ENCODE peak calls at places on chromosomes 11 and 22, in four cellular contexts. One of them, this sample, is unnamed.
A peak's percentile ranks its signal among the peaks of the same experiment; 100 is the strongest.

GRCh38 chr11:13294771-13295579 is 17.4 kb downstream of the BMAL1 start:
- DNase-seq in progenitor cell of endocrine pancreas: no peak
- DNase-seq in fibroblast of the aortic adventitia: no peak
- DNase-seq in Calu3: no peak
- DNase-seq in this sample: no peak

GRCh38 chr11:69978841-69979614 is 99.1 kb upstream of the ANO1 start:
- DNase-seq in progenitor cell of endocrine pancreas: no peak
- DNase-seq in fibroblast of the aortic adventitia: peak; percentile 23
- DNase-seq in Calu3: no peak
- DNase-seq in this sample: no peak

GRCh38 chr11:19842505-19842904 is 129.9 kb downstream of the NAV2 start:
- DNase-seq in progenitor cell of endocrine pancreas: no peak
- DNase-seq in fibroblast of the aortic adventitia: no peak
- DNase-seq in Calu3: no peak
- DNase-seq in this sample: no peak

GRCh38 chr11:111194789-111195188 is 50.7 kb upstream of the POU2AF2 start:
- DNase-seq in progenitor cell of endocrine pancreas: no peak
- DNase-seq in fibroblast of the aortic adventitia: no peak
- DNase-seq in Calu3: no peak
- DNase-seq in this sample: no peak

GRCh38 chr11:126109941-126110731 is 47.5 kb upstream of the CDON start:
- DNase-seq in progenitor cell of endocrine pancreas: no peak
- DNase-seq in fibroblast of the aortic adventitia: peak; percentile 40
- DNase-seq in Calu3: peak; percentile 12
- DNase-seq in this sample: no peak

GRCh38 chr11:124108158-124108557 is 7.1 kb upstream of the VWA5A start:
- DNase-seq in progenitor cell of endocrine pancreas: no peak
- DNase-seq in fibroblast of the aortic adventitia: peak; percentile 47
- DNase-seq in Calu3: peak; percentile 2
- DNase-seq in this sample: no peak

GRCh38 chr22:23530766-23531282 is 49.3 kb downstream of the IGLL1 start:
- DNase-seq in progenitor cell of endocrine pancreas: no peak
- DNase-seq in fibroblast of the aortic adventitia: no peak
- DNase-seq in Calu3: no peak
- DNase-seq in this sample: no peak

GRCh38 chr11:128741928-128742327 is 48.1 kb downstream of the FLI1 start:
- DNase-seq in progenitor cell of endocrine pancreas: no peak
- DNase-seq in fibroblast of the aortic adventitia: no peak
- DNase-seq in Calu3: no peak
- DNase-seq in this sample: no peak

GRCh38 chr11:75435571-75435925 is 2.5 kb upstream of the KLHL35 start:
- DNase-seq in progenitor cell of endocrine pancreas: no peak
- DNase-seq in fibroblast of the aortic adventitia: no peak
- DNase-seq in Calu3: no peak
- DNase-seq in this sample: no peak

GRCh38 chr22:40335358-40335757 is 10.9 kb upstream of the ADSL start:
- DNase-seq in progenitor cell of endocrine pancreas: no peak
- DNase-seq in fibroblast of the aortic adventitia: no peak
- DNase-seq in Calu3: no peak
- DNase-seq in this sample: no peak

GRCh38 chr11:126060651-126061220 is 1.9 kb downstream of the CDON start:
- DNase-seq in progenitor cell of endocrine pancreas: no peak
- DNase-seq in fibroblast of the aortic adventitia: no peak
- DNase-seq in Calu3: no peak
- DNase-seq in this sample: no peak

GRCh38 chr11:69912911-69913451 is 93.8 kb upstream of the FGF3 start:
- DNase-seq in progenitor cell of endocrine pancreas: no peak
- DNase-seq in fibroblast of the aortic adventitia: peak; percentile 15
- DNase-seq in Calu3: peak; percentile 67
- DNase-seq in this sample: no peak

GRCh38 chr11:942853-943252 is 17.2 kb downstream of the AP2A2 start:
- DNase-seq in progenitor cell of endocrine pancreas: no peak
- DNase-seq in fibroblast of the aortic adventitia: peak; percentile 91
- DNase-seq in Calu3: no peak
- DNase-seq in this sample: no peak

GRCh38 chr11:66956689-66957290 is 1.4 kb downstream of the PC start:
- DNase-seq in progenitor cell of endocrine pancreas: no peak
- DNase-seq in fibroblast of the aortic adventitia: peak; percentile 58
- DNase-seq in Calu3: peak; percentile 43
- DNase-seq in this sample: no peak

GRCh38 chr11:62048101-62048500 is 75.7 kb upstream of the INCENP start:
- DNase-seq in progenitor cell of endocrine pancreas: no peak
- DNase-seq in fibroblast of the aortic adventitia: peak; percentile 28
- DNase-seq in Calu3: no peak
- DNase-seq in this sample: no peak

GRCh38 chr11:10925149-10925926 is 67.5 kb upstream of the ZBED5 start:
- DNase-seq in progenitor cell of endocrine pancreas: no peak
- DNase-seq in fibroblast of the aortic adventitia: no peak
- DNase-seq in Calu3: no peak
- DNase-seq in this sample: no peak

GRCh38 chr11:130047141-130047540 is 22.6 kb upstream of the APLP2 start:
- DNase-seq in progenitor cell of endocrine pancreas: no peak
- DNase-seq in fibroblast of the aortic adventitia: no peak
- DNase-seq in Calu3: no peak
- DNase-seq in this sample: no peak

GRCh38 chr22:32947581-32947980 is 110.6 kb downstream of the SYN3 start:
- DNase-seq in progenitor cell of endocrine pancreas: no peak
- DNase-seq in fibroblast of the aortic adventitia: no peak
- DNase-seq in Calu3: no peak
- DNase-seq in this sample: no peak

GRCh38 chr11:97140885-97141494 is 751.2 kb downstream of the JRKL start:
- DNase-seq in progenitor cell of endocrine pancreas: no peak
- DNase-seq in fibroblast of the aortic adventitia: no peak
- DNase-seq in Calu3: no peak
- DNase-seq in this sample: no peak
- TF ChIP-seq CTCF in progenitor cell of endocrine pancreas: peak; percentile 63
- TF ChIP-seq CTCF in fibroblast of the aortic adventitia: no peak
- TF ChIP-seq CTCF in Calu3: no peak
- TF ChIP-seq CTCF in this sample: no peak

GRCh38 chr11:2150206-2150847 is 10.7 kb downstream of the INS start:
- DNase-seq in progenitor cell of endocrine pancreas: no peak
- DNase-seq in fibroblast of the aortic adventitia: peak; percentile 60
- DNase-seq in Calu3: no peak
- DNase-seq in this sample: no peak
- TF ChIP-seq CTCF in progenitor cell of endocrine pancreas: peak; percentile 68
- TF ChIP-seq CTCF in fibroblast of the aortic adventitia: peak; percentile 58
- TF ChIP-seq CTCF in Calu3: peak; percentile 20
- TF ChIP-seq CTCF in this sample: no peak

GRCh38 chr11:46669606-46670243 is 30.7 kb downstream of the ARHGAP1 start:
- DNase-seq in progenitor cell of endocrine pancreas: no peak
- DNase-seq in fibroblast of the aortic adventitia: no peak
- DNase-seq in Calu3: no peak
- DNase-seq in this sample: no peak
- TF ChIP-seq CTCF in progenitor cell of endocrine pancreas: peak; percentile 27
- TF ChIP-seq CTCF in fibroblast of the aortic adventitia: peak; percentile 20
- TF ChIP-seq CTCF in Calu3: no peak
- TF ChIP-seq CTCF in this sample: no peak

GRCh38 chr11:44579172-44579804 is 13.8 kb downstream of the CD82 start:
- DNase-seq in progenitor cell of endocrine pancreas: no peak
- DNase-seq in fibroblast of the aortic adventitia: no peak
- DNase-seq in Calu3: no peak
- DNase-seq in this sample: no peak
- TF ChIP-seq CTCF in progenitor cell of endocrine pancreas: no peak
- TF ChIP-seq CTCF in fibroblast of the aortic adventitia: no peak
- TF ChIP-seq CTCF in Calu3: no peak
- TF ChIP-seq CTCF in this sample: no peak

This sample was measured in activated B cell treated with CpG ODN at 0.5 μM for 24 hours.